ENCODE peak calls at places on chromosomes 4 and X, in five cellular contexts. One of them, this sample, is unnamed.

GRCh38 chr4:76989391-76990061 is 40.0 kb downstream of the SEPTIN11 start:
- DNase-seq in GM20000: no peak
- DNase-seq in tibial nerve: no peak
- DNase-seq in AG10803: no peak
- DNase-seq in progenitor cell of endocrine pancreas: no peak
- DNase-seq in this sample: no peak

GRCh38 chr4:10063544-10064300 is 42.4 kb upstream of the SLC2A9 start:
- DNase-seq in tibial nerve: peak
- DNase-seq in GM20000: no peak
- DNase-seq in AG10803: peak
- DNase-seq in progenitor cell of endocrine pancreas: no peak
- DNase-seq in this sample: peak

GRCh38 chrX:134734343-134735001 is 76.2 kb upstream of the PLAC1 start:
- DNase-seq in progenitor cell of endocrine pancreas: no peak
- DNase-seq in AG10803: peak
- DNase-seq in GM20000: no peak
- DNase-seq in tibial nerve: no peak
- DNase-seq in this sample: peak

GRCh38 chrX:47483310-47484268 is 567 bp upstream of the ZNF41 start:
- DNase-seq in tibial nerve: peak
- DNase-seq in GM20000: no peak
- DNase-seq in progenitor cell of endocrine pancreas: peak
- DNase-seq in AG10803: peak
- DNase-seq in this sample: peak

GRCh38 chrX:141642979-141643378 is 53.5 kb downstream of the SPANXA2 start:
- DNase-seq in AG10803: peak
- DNase-seq in progenitor cell of endocrine pancreas: no peak
- DNase-seq in GM20000: no peak
- DNase-seq in tibial nerve: no peak
- DNase-seq in this sample: no peak

GRCh38 chr4:29549308-29549707 is 1170.9 kb upstream of the PCDH7 start:
- DNase-seq in GM20000: no peak
- DNase-seq in AG10803: no peak
- DNase-seq in tibial nerve: no peak
- DNase-seq in progenitor cell of endocrine pancreas: no peak
- DNase-seq in this sample: no peak

GRCh38 chr4:186660403-186660802 is 63.3 kb downstream of the FAT1 start:
- DNase-seq in GM20000: no peak
- DNase-seq in progenitor cell of endocrine pancreas: no peak
- DNase-seq in tibial nerve: no peak
- DNase-seq in AG10803: no peak
- DNase-seq in this sample: no peak

GRCh38 chrX:42694260-42694815 is 83.6 kb downstream of the PPP1R2C start:
- DNase-seq in progenitor cell of endocrine pancreas: no peak
- DNase-seq in tibial nerve: no peak
- DNase-seq in GM20000: no peak
- DNase-seq in AG10803: no peak
- DNase-seq in this sample: no peak

GRCh38 chrX:110966839-110967238 is 129.2 kb upstream of the PAK3 start:
- DNase-seq in progenitor cell of endocrine pancreas: no peak
- DNase-seq in GM20000: no peak
- DNase-seq in tibial nerve: no peak
- DNase-seq in AG10803: peak
- DNase-seq in this sample: no peak

GRCh38 chrX:68693481-68694410 is 46.3 kb downstream of the STARD8 start:
- DNase-seq in progenitor cell of endocrine pancreas: peak
- DNase-seq in GM20000: peak
- DNase-seq in AG10803: peak
- DNase-seq in tibial nerve: peak
- DNase-seq in this sample: peak

GRCh38 chrX:74419861-74420193 is 1.5 kb upstream of the SLC16A2 start:
- DNase-seq in GM20000: no peak
- DNase-seq in tibial nerve: no peak
- DNase-seq in progenitor cell of endocrine pancreas: no peak
- DNase-seq in AG10803: no peak
- DNase-seq in this sample: peak

GRCh38 chr4:2415213-2415612 is 3.2 kb downstream of the ZFYVE28 start:
- DNase-seq in AG10803: no peak
- DNase-seq in tibial nerve: no peak
- DNase-seq in progenitor cell of endocrine pancreas: no peak
- DNase-seq in GM20000: no peak
- DNase-seq in this sample: no peak

GRCh38 chr4:133151301-133151680 is 2.2 kb downstream of the PCDH10 start:
- DNase-seq in tibial nerve: no peak
- DNase-seq in GM20000: peak
- DNase-seq in progenitor cell of endocrine pancreas: no peak
- DNase-seq in AG10803: no peak
- DNase-seq in this sample: no peak

GRCh38 chrX:139126493-139126892 is 404.0 kb upstream of the F9 start:
- DNase-seq in tibial nerve: no peak
- DNase-seq in GM20000: peak
- DNase-seq in AG10803: no peak
- DNase-seq in progenitor cell of endocrine pancreas: peak
- DNase-seq in this sample: peak

GRCh38 chr4:54090804-54091623 is 8.9 kb upstream of the GSX2 start:
- DNase-seq in tibial nerve: no peak
- DNase-seq in AG10803: peak
- DNase-seq in GM20000: no peak
- DNase-seq in progenitor cell of endocrine pancreas: no peak
- DNase-seq in this sample: peak

GRCh38 chr4:174867893-174868292 is 38.8 kb upstream of the GLRA3 start:
- DNase-seq in tibial nerve: no peak
- DNase-seq in progenitor cell of endocrine pancreas: no peak
- DNase-seq in GM20000: no peak
- DNase-seq in AG10803: no peak
- DNase-seq in this sample: no peak

GRCh38 chr4:1290165-1290977 is 680 bp downstream of the MAEA start:
- DNase-seq in GM20000: peak
- DNase-seq in AG10803: peak
- DNase-seq in tibial nerve: no peak
- DNase-seq in progenitor cell of endocrine pancreas: no peak
- DNase-seq in this sample: peak

GRCh38 chr4:10056334-10057022 is 35.2 kb upstream of the SLC2A9 start:
- DNase-seq in progenitor cell of endocrine pancreas: no peak
- DNase-seq in AG10803: no peak
- DNase-seq in tibial nerve: no peak
- DNase-seq in GM20000: no peak
- DNase-seq in this sample: no peak

GRCh38 chrX:37786666-37787337 is 6.9 kb downstream of the CYBB start:
- DNase-seq in progenitor cell of endocrine pancreas: no peak
- DNase-seq in tibial nerve: no peak
- DNase-seq in AG10803: no peak
- DNase-seq in GM20000: peak
- DNase-seq in this sample: no peak

GRCh38 chrX:109990582-109991276 is 12.2 kb upstream of the TMEM164 start:
- DNase-seq in progenitor cell of endocrine pancreas: no peak
- DNase-seq in GM20000: no peak
- DNase-seq in AG10803: no peak
- DNase-seq in tibial nerve: no peak
- DNase-seq in this sample: no peak

GRCh38 chr4:135281230-135281629 is 1079.6 kb upstream of the PABPC4L start:
- DNase-seq in GM20000: no peak
- DNase-seq in AG10803: no peak
- DNase-seq in progenitor cell of endocrine pancreas: no peak
- DNase-seq in tibial nerve: no peak
- DNase-seq in this sample: no peak

GRCh38 chr4:53281438-53281837 is 84.4 kb downstream of the SCFD2 start:
- DNase-seq in progenitor cell of endocrine pancreas: no peak
- DNase-seq in AG10803: peak
- DNase-seq in GM20000: no peak
- DNase-seq in tibial nerve: no peak
- DNase-seq in this sample: no peak

GRCh38 chr4:40629401-40630334 is at the start of gene RBM47:
- DNase-seq in AG10803: peak
- DNase-seq in tibial nerve: peak
- DNase-seq in GM20000: peak
- DNase-seq in progenitor cell of endocrine pancreas: peak
- DNase-seq in this sample: peak

GRCh38 chr4:76644831-76645485 is 209.9 kb downstream of the SHROOM3 start:
- DNase-seq in GM20000: no peak
- DNase-seq in progenitor cell of endocrine pancreas: no peak
- DNase-seq in AG10803: no peak
- DNase-seq in tibial nerve: no peak
- DNase-seq in this sample: no peak

GRCh38 chr4:129326810-129327209 is 230.9 kb downstream of the C4orf33 start:
- DNase-seq in AG10803: no peak
- DNase-seq in progenitor cell of endocrine pancreas: no peak
- DNase-seq in GM20000: no peak
- DNase-seq in tibial nerve: no peak
- DNase-seq in this sample: no peak

GRCh38 chrX:135477576-135477975 is 42.9 kb upstream of the INTS6L start:
- DNase-seq in progenitor cell of endocrine pancreas: peak
- DNase-seq in tibial nerve: peak
- DNase-seq in GM20000: peak
- DNase-seq in AG10803: peak
- DNase-seq in this sample: peak

GRCh38 chr4:7929530-7929951 is 10.1 kb downstream of the AFAP1 start:
- DNase-seq in progenitor cell of endocrine pancreas: no peak
- DNase-seq in tibial nerve: no peak
- DNase-seq in AG10803: no peak
- DNase-seq in GM20000: no peak
- DNase-seq in this sample: no peak

GRCh38 chr4:169791527-169792156 is 33.9 kb upstream of the HPF1 start:
- DNase-seq in progenitor cell of endocrine pancreas: peak
- DNase-seq in AG10803: peak
- DNase-seq in GM20000: no peak
- DNase-seq in tibial nerve: peak
- DNase-seq in this sample: peak

GRCh38 chr4:38925492-38926418 is 58.1 kb downstream of the FAM114A1 start:
- DNase-seq in tibial nerve: no peak
- DNase-seq in progenitor cell of endocrine pancreas: no peak
- DNase-seq in AG10803: no peak
- DNase-seq in GM20000: no peak
- DNase-seq in this sample: no peak

GRCh38 chr4:94782707-94783106 is 25.0 kb downstream of the BMPR1B start:
- DNase-seq in progenitor cell of endocrine pancreas: no peak
- DNase-seq in AG10803: no peak
- DNase-seq in tibial nerve: no peak
- DNase-seq in GM20000: no peak
- DNase-seq in this sample: no peak

GRCh38 chrX:47595701-47596655 is 13.7 kb downstream of the TIMP1 start:
- DNase-seq in tibial nerve: no peak
- DNase-seq in progenitor cell of endocrine pancreas: no peak
- DNase-seq in AG10803: peak
- DNase-seq in GM20000: no peak
- DNase-seq in this sample: peak

GRCh38 chr4:2873329-2873728 is 29.7 kb downstream of the ADD1 start:
- DNase-seq in tibial nerve: no peak
- DNase-seq in GM20000: no peak
- DNase-seq in AG10803: no peak
- DNase-seq in progenitor cell of endocrine pancreas: no peak
- DNase-seq in this sample: no peak

GRCh38 chrX:155144926-155145325 is 71.3 kb upstream of the VBP1 start:
- DNase-seq in GM20000: no peak
- DNase-seq in tibial nerve: no peak
- DNase-seq in progenitor cell of endocrine pancreas: no peak
- DNase-seq in AG10803: no peak
- DNase-seq in this sample: no peak

GRCh38 chrX:10326578-10326977 is 169.8 kb downstream of the CLCN4 start:
- DNase-seq in GM20000: no peak
- DNase-seq in progenitor cell of endocrine pancreas: no peak
- DNase-seq in tibial nerve: no peak
- DNase-seq in AG10803: peak
- DNase-seq in this sample: peak
- TF ChIP-seq CTCF in GM20000: peak
- TF ChIP-seq CTCF in progenitor cell of endocrine pancreas: no peak
- TF ChIP-seq CTCF in tibial nerve: peak
- TF ChIP-seq CTCF in AG10803: peak
- TF ChIP-seq CTCF in this sample: no peak

DNA sequence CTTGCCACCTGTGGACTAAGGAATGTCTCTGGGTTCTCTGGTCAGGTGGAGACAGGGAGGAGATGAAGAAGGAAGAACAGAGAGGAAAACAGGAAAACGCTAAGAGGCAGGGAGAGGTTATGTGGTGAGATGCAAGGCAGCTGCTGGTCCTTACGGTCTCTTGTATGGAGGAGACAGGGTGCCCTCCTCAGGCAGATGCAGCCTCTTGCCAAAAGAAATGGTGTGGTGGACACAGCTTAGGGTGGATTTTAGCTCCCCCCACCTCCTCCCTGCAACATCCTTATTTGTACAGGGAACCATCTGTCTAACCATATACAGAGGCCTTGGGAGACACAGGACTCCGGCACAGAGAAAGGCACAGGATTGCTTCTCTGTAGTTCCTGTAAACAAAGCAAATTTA is 9.7 kb downstream of the OCIAD2 start:
- DNase-seq in GM20000: no peak
- DNase-seq in tibial nerve: no peak
- DNase-seq in progenitor cell of endocrine pancreas: no peak
- DNase-seq in AG10803: no peak
- DNase-seq in this sample: no peak
- TF ChIP-seq CTCF in GM20000: no peak
- TF ChIP-seq CTCF in tibial nerve: no peak
- TF ChIP-seq CTCF in progenitor cell of endocrine pancreas: no peak
- TF ChIP-seq CTCF in AG10803: no peak
- TF ChIP-seq CTCF in this sample: no peak

GRCh38 chr4:140926672-140927071 is 170.5 kb upstream of the TBC1D9 start:
- DNase-seq in progenitor cell of endocrine pancreas: no peak
- DNase-seq in GM20000: no peak
- DNase-seq in AG10803: peak
- DNase-seq in tibial nerve: no peak
- DNase-seq in this sample: no peak
- TF ChIP-seq CTCF in progenitor cell of endocrine pancreas: no peak
- TF ChIP-seq CTCF in GM20000: no peak
- TF ChIP-seq CTCF in AG10803: no peak
- TF ChIP-seq CTCF in tibial nerve: no peak
- TF ChIP-seq CTCF in this sample: no peak

GRCh38 chrX:2402361-2402690 is 98.5 kb downstream of the DHRSX start:
- DNase-seq in GM20000: no peak
- DNase-seq in progenitor cell of endocrine pancreas: no peak
- DNase-seq in AG10803: no peak
- DNase-seq in tibial nerve: no peak
- DNase-seq in this sample: no peak
- TF ChIP-seq CTCF in GM20000: no peak
- TF ChIP-seq CTCF in progenitor cell of endocrine pancreas: no peak
- TF ChIP-seq CTCF in AG10803: no peak
- TF ChIP-seq CTCF in tibial nerve: no peak
- TF ChIP-seq CTCF in this sample: no peak

GRCh38 chr4:115121351-115122043 is 8.1 kb upstream of the NDST4 start:
- DNase-seq in AG10803: no peak
- DNase-seq in progenitor cell of endocrine pancreas: no peak
- DNase-seq in GM20000: no peak
- DNase-seq in tibial nerve: no peak
- DNase-seq in this sample: no peak

DNA sequence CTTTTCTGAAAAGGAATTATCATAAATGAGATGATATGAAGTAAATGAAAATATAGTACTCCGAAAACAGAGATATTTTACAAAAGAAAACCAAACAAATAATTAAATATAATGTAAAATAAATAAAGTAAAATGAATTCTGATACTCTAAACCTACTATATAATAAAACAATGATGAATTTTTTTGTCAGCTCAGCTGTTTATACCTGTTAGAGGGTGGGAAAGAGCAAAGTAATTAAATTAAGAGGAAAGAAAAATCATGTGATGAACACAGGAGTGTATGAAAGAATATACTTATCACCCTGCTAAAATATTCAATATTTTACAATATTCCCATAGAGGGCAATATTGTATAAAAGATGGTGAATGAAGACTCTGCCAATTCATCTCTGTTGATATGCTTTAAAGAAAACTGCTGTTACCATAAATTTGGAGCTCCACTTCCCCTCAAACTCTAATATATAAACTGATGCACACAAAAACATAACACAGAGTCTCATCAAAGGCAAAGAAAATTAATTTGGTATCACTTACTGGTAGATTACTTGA is 6.5 kb upstream of the NDST4 start:
- DNase-seq in progenitor cell of endocrine pancreas: no peak
- DNase-seq in tibial nerve: no peak
- DNase-seq in AG10803: no peak
- DNase-seq in GM20000: no peak
- DNase-seq in this sample: no peak
- TF ChIP-seq CTCF in progenitor cell of endocrine pancreas: peak
- TF ChIP-seq CTCF in tibial nerve: peak
- TF ChIP-seq CTCF in AG10803: peak
- TF ChIP-seq CTCF in GM20000: no peak
- TF ChIP-seq CTCF in this sample: no peak

This sample was measured in testis.